ENCODE peak calls at places on chromosomes 5 and 9, in four cellular contexts. V is MM.1S, O is Peyer's patch, G is cardiac muscle cell. B is an unnamed sample. For H3K27me3 and H3K4me1, the result is how much of the 10 kb centered on the place peaks cover.

GRCh38 chr9:114925039-114925438 is 5.4 kb downstream of the TNFSF8 start:
- DNase-seq in V (peak), O (no peak), G (no peak), B (no peak)

GRCh38 chr9:134501266-134502181 is 140.1 kb upstream of the COL5A1 start:
- DNase-seq in V (no peak), O (peak), G (no peak), B (no peak)

GRCh38 chr5:88503065-88503394 is 234.4 kb upstream of the TMEM161B start:
- DNase-seq in V (no peak), O (no peak), G (peak), B (no peak)

GRCh38 chr5:41517909-41518308 is 7.5 kb upstream of the PLCXD3 start:
- DNase-seq in V (peak), O (no peak), G (peak), B (no peak)

GRCh38 chr9:124284940-124285441 is 27.2 kb downstream of the NEK6 start:
- DNase-seq in V (no peak), O (no peak), G (peak), B (no peak)

GRCh38 chr5:88727705-88728313 is 155.2 kb downstream of the MEF2C start:
- DNase-seq in V (peak), O (no peak), G (peak), B (no peak)

GRCh38 chr5:75265731-75266130 is 29.1 kb upstream of the ANKRD31 start:
- DNase-seq in V (peak), O (no peak), G (peak), B (no peak)

GRCh38 chr9:98046161-98046543 is 10.4 kb upstream of the NANS start:
- DNase-seq in V (no peak), O (no peak), G (no peak), B (no peak)

GRCh38 chr5:86461169-86461956 is 156.4 kb upstream of the COX7C start:
- DNase-seq in V (peak), O (no peak), G (peak), B (no peak)

GRCh38 chr9:100111235-100111634 is 12.2 kb downstream of the INVS start:
- DNase-seq in V (no peak), O (no peak), G (peak), B (peak)

DNA sequence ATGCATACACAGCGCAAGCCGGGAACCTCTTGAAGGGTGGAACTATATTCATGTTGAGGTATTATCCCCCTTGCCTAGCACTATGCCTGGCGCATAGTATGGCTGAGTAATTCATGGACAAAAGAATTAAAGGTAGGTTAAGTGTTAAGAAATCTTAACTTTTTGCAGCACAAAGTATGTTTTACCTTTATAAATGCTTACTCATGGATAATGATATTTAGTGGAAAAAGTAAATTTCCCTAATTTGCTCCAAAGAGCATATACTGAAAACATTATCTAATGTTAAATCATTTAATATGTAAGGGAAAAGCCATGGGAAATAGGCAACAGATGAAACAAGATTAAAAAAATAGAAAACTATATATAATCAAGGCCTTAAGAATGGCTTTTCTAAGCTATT is 296.2 kb downstream of the PJA2 start:
- DNase-seq in V (no peak), O (no peak), G (no peak), B (no peak)
- H3K4me3 ChIP-seq in V (no peak), O (no peak), G (no peak), B (no peak)

DNA sequence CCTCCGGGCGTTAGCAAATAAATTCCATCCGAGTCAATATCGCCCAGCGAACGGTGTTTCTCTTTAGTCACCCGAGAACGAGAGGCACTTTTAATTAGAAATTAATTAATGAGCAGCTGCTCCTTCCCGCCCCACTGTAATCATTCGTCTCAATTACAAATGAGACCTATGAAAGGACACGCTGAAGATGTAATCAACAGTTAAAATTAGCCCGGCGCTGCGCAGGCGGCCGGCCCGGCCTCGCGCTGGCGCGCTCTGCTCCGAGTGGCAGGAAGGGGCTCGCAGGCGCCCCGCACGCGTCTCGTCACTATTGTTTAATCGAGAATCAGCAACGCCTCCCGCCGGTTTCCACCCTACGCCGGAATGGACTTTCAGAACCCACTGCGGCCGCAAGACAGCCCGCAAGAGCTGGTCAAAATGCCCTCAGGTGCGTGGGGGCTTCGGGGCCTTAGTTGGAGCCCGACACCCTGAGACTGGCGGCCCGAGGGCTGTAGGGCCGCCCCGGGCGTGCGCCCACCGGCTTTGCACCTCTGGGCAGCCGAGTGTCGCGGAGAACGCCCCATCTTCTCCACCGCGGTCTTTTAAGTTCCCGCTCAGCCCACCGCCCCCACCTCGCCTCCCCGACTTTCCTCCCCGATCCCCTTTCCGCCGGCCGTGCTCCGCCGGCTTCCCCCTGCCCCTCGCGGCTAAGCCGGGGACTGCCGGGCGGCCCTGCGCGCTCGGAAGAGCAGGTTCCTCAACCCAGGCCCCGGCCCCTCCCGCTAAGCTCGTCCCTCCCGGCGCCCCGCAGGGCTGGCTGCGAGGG is 597 bp upstream of the IRX4 start:
- DNase-seq in V (no peak), O (no peak), G (no peak), B (no peak)
- H3K27me3 ChIP-seq in V (under half), O (half or more), G (half or more), B (half or more)

GRCh38 chr5:155148694-155149093 is 135.1 kb downstream of the KIF4B start:
- DNase-seq in V (peak), O (no peak), G (no peak), B (no peak)
- H3K4me1 ChIP-seq in V (under half), O (under half), G (under half), B (under half)

GRCh38 chr5:149407331-149408251 is 28.5 kb upstream of the IL17B start:
- DNase-seq in V (no peak), O (no peak), G (peak), B (no peak)

GRCh38 chr5:149405550-149406202 is 26.6 kb upstream of the IL17B start:
- DNase-seq in V (no peak), O (no peak), G (no peak), B (no peak)

GRCh38 chr5:149406979-149407306 is 27.9 kb upstream of the IL17B start:
- DNase-seq in V (no peak), O (no peak), G (no peak), B (no peak)

GRCh38 chr5:149404746-149405549 is 25.9 kb upstream of the IL17B start:
- DNase-seq in V (no peak), O (no peak), G (peak), B (no peak)

GRCh38 chr5:149406203-149406978 is 27.3 kb upstream of the IL17B start:
- DNase-seq in V (no peak), O (no peak), G (peak), B (no peak)
- H3K4me3 ChIP-seq in V (no peak), O (peak), G (no peak), B (no peak)